ENCODE peak calls at places on chromosomes 3 and 15, in four cellular contexts. One of them, this sample, is unnamed.

GRCh38 chr15:77187751-77188464 is 117.0 kb upstream of the TSPAN3 start:
- DNase-seq in foreskin fibroblast: peak
- DNase-seq in thoracic aorta: peak
- DNase-seq in cardiac muscle cell: peak
- DNase-seq in this sample: no peak

GRCh38 chr3:51099794-51100542 is 285.1 kb upstream of the MANF start:
- DNase-seq in foreskin fibroblast: peak
- DNase-seq in thoracic aorta: no peak
- DNase-seq in cardiac muscle cell: peak
- DNase-seq in this sample: no peak

GRCh38 chr3:30073622-30074021 is 532.8 kb upstream of the TGFBR2 start:
- DNase-seq in foreskin fibroblast: peak
- DNase-seq in thoracic aorta: no peak
- DNase-seq in cardiac muscle cell: peak
- DNase-seq in this sample: no peak

GRCh38 chr15:63189955-63190691 is 717 bp downstream of the RAB8B start:
- DNase-seq in foreskin fibroblast: no peak
- DNase-seq in thoracic aorta: no peak
- DNase-seq in cardiac muscle cell: no peak
- DNase-seq in this sample: no peak

GRCh38 chr3:170059447-170059846 is 21.7 kb downstream of the GPR160 start:
- DNase-seq in foreskin fibroblast: no peak
- DNase-seq in thoracic aorta: no peak
- DNase-seq in cardiac muscle cell: no peak
- DNase-seq in this sample: no peak

GRCh38 chr3:20546636-20547035 is 360.6 kb upstream of the SGO1 start:
- DNase-seq in foreskin fibroblast: no peak
- DNase-seq in thoracic aorta: no peak
- DNase-seq in cardiac muscle cell: no peak
- DNase-seq in this sample: no peak

GRCh38 chr15:28252831-28253230 is 69.1 kb downstream of the HERC2 start:
- DNase-seq in foreskin fibroblast: no peak
- DNase-seq in thoracic aorta: no peak
- DNase-seq in cardiac muscle cell: no peak
- DNase-seq in this sample: no peak

GRCh38 chr3:156787926-156788663 is 38.1 kb upstream of the LEKR1 start:
- DNase-seq in foreskin fibroblast: peak
- DNase-seq in thoracic aorta: no peak
- DNase-seq in cardiac muscle cell: peak
- DNase-seq in this sample: no peak

GRCh38 chr3:39558775-39559306 is 91.4 kb downstream of the MOBP start:
- DNase-seq in foreskin fibroblast: no peak
- DNase-seq in thoracic aorta: no peak
- DNase-seq in cardiac muscle cell: no peak
- DNase-seq in this sample: no peak

GRCh38 chr3:185131602-185132256 is 21.1 kb downstream of the C3orf70 start:
- DNase-seq in foreskin fibroblast: no peak
- DNase-seq in thoracic aorta: no peak
- DNase-seq in cardiac muscle cell: no peak
- DNase-seq in this sample: no peak

GRCh38 chr3:132083583-132084372 is 49.0 kb upstream of the CPNE4 start:
- DNase-seq in foreskin fibroblast: peak
- DNase-seq in thoracic aorta: no peak
- DNase-seq in cardiac muscle cell: peak
- DNase-seq in this sample: no peak

GRCh38 chr15:85311647-85312046 is 68.8 kb upstream of the AKAP13 start:
- DNase-seq in foreskin fibroblast: no peak
- DNase-seq in thoracic aorta: no peak
- DNase-seq in cardiac muscle cell: no peak
- DNase-seq in this sample: no peak

GRCh38 chr3:185549651-185550111 is 2.7 kb downstream of the LIPH start:
- DNase-seq in foreskin fibroblast: no peak
- DNase-seq in thoracic aorta: no peak
- DNase-seq in cardiac muscle cell: peak
- DNase-seq in this sample: no peak

GRCh38 chr3:128067481-128067880 is 15.2 kb downstream of the SEC61A1 start:
- DNase-seq in foreskin fibroblast: no peak
- DNase-seq in thoracic aorta: no peak
- DNase-seq in cardiac muscle cell: no peak
- DNase-seq in this sample: no peak

GRCh38 chr3:156005698-156006097 is 114.7 kb upstream of the KCNAB1 start:
- DNase-seq in foreskin fibroblast: no peak
- DNase-seq in thoracic aorta: no peak
- DNase-seq in cardiac muscle cell: no peak
- DNase-seq in this sample: no peak

GRCh38 chr15:90650117-90650955 is 66.8 kb upstream of the BLM start:
- DNase-seq in foreskin fibroblast: peak
- DNase-seq in thoracic aorta: no peak
- DNase-seq in cardiac muscle cell: peak
- DNase-seq in this sample: no peak

GRCh38 chr3:107124885-107125284 is 252.4 kb upstream of the CCDC54 start:
- DNase-seq in foreskin fibroblast: peak
- DNase-seq in thoracic aorta: no peak
- DNase-seq in cardiac muscle cell: peak
- DNase-seq in this sample: no peak

GRCh38 chr3:72342450-72342849 is 505.8 kb downstream of the SHQ1 start:
- DNase-seq in foreskin fibroblast: no peak
- DNase-seq in thoracic aorta: no peak
- DNase-seq in cardiac muscle cell: no peak
- DNase-seq in this sample: peak

DNA sequence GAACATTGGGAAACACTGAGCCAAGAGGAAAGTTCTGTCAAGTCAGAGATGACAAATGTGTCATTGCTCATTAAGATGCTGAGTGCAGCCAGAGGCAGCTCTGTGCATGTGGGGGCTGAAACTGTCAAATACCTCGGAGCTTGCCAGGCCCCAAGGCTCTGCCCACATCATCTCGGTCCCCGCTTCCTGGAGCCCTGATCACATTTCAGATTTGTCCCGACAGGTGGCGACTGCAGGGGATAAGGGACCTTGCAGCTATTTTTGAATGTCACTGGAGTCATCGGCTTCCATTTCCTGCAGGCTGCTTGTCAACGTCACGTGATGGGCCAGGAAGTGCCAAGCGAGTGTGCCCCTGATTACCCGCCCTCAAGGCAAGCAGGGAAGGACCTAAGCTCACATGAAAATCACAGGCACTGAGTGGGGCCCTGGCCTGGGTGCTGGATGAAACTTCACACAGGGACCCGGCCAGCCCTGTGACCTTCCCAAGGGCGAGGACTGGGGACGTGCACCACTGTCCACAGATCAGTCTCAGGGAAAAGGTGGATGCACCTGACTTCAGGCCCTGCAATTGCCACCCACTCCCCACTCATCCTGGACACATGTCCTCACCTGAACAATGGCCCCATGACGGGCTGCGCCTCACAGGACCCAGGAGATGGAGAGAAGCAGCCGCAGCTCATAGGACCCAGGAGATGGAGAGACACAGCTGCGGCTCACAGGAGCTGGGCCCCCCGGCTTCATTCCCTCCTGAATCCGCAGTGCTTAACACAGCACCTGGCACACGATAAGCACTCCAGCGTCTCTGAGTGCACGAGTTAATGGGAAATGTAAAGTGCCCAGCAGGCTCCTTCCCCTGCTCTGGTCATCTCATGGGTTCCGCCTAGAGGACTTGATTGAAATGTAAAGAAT is 73.4 kb downstream of the NUP210 start:
- DNase-seq in foreskin fibroblast: no peak
- DNase-seq in thoracic aorta: no peak
- DNase-seq in cardiac muscle cell: no peak
- DNase-seq in this sample: no peak
- H3K4me3 ChIP-seq in foreskin fibroblast: no peak
- H3K4me3 ChIP-seq in thoracic aorta: no peak
- H3K4me3 ChIP-seq in cardiac muscle cell: no peak
- H3K4me3 ChIP-seq in this sample: no peak

GRCh38 chr3:10189557-10190374 is 25.0 kb downstream of the IRAK2 start:
- DNase-seq in foreskin fibroblast: peak
- DNase-seq in thoracic aorta: peak
- DNase-seq in cardiac muscle cell: peak
- DNase-seq in this sample: peak

GRCh38 chr3:10187944-10188343 is 23.2 kb downstream of the IRAK2 start:
- DNase-seq in foreskin fibroblast: no peak
- DNase-seq in thoracic aorta: no peak
- DNase-seq in cardiac muscle cell: no peak
- DNase-seq in this sample: no peak

GRCh38 chr3:10185804-10186762 is 21.4 kb downstream of the IRAK2 start:
- DNase-seq in foreskin fibroblast: no peak
- DNase-seq in thoracic aorta: no peak
- DNase-seq in cardiac muscle cell: peak
- DNase-seq in this sample: no peak

GRCh38 chr3:10187295-10187876 is 22.7 kb downstream of the IRAK2 start:
- DNase-seq in foreskin fibroblast: no peak
- DNase-seq in thoracic aorta: no peak
- DNase-seq in cardiac muscle cell: no peak
- DNase-seq in this sample: no peak

GRCh38 chr3:10188798-10189556 is 24.3 kb downstream of the IRAK2 start:
- DNase-seq in foreskin fibroblast: no peak
- DNase-seq in thoracic aorta: no peak
- DNase-seq in cardiac muscle cell: no peak
- DNase-seq in this sample: no peak
- H3K4me3 ChIP-seq in foreskin fibroblast: no peak
- H3K4me3 ChIP-seq in thoracic aorta: peak
- H3K4me3 ChIP-seq in cardiac muscle cell: no peak
- H3K4me3 ChIP-seq in this sample: no peak

GRCh38 chr3:81492048-81492447 is 269.4 kb downstream of the GBE1 start:
- DNase-seq in foreskin fibroblast: peak
- DNase-seq in thoracic aorta: no peak
- DNase-seq in cardiac muscle cell: peak
- DNase-seq in this sample: no peak
- H3K4me3 ChIP-seq in foreskin fibroblast: no peak
- H3K4me3 ChIP-seq in thoracic aorta: peak
- H3K4me3 ChIP-seq in cardiac muscle cell: no peak
- H3K4me3 ChIP-seq in this sample: no peak

DNA sequence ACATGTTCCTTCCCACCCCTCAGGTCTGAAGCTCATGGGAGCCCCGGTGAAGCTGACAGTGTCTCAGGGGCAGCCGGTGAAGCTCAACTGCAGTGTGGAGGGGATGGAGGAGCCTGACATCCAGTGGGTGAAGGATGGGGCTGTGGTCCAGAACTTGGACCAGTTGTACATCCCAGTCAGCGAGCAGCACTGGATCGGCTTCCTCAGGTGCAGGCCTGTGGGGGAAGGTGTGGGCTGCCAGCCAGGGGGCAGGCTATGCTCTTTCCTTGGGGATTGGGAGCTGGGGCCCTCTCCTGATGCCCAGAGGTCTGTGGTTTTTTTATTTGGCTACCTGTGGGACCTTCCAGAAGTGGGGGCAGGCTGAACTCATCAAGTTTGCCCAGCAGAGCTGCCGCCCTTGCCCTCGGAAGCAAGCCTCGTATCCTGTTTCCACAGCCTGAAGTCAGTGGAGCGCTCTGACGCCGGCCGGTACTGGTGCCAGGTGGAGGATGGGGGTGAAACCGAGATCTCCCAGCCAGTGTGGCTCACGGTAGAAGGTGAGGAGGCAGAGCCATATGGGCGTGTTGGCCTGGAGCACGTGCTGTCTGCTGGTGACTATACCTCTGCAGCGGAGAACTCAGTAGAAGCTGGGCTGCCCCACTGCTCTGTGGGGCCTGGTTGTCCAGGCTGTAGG is 2.2 kb downstream of the TYRO3 start:
- DNase-seq in foreskin fibroblast: no peak
- DNase-seq in thoracic aorta: no peak
- DNase-seq in cardiac muscle cell: no peak
- DNase-seq in this sample: no peak
- H3K4me3 ChIP-seq in foreskin fibroblast: no peak
- H3K4me3 ChIP-seq in thoracic aorta: no peak
- H3K4me3 ChIP-seq in cardiac muscle cell: no peak
- H3K4me3 ChIP-seq in this sample: no peak

DNA sequence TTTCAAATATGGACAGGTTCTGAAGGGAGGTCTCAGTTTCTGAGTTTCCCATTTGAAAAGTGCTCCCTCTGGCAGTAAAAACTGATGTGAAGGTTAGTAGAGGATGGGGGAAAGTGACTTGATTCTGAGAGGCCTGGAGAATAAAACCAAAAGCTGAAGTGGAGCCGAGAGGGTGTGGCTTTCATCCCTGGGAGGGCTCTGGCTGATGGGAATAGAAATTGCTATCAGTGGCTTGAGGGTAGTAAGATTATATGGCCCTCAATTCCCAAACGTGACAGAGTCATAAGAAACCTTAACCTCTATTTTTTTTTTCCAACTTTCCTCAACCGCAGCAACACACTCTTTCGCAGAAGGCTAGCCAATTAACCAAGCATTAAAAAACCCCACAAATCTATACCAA is 185.9 kb downstream of the MEIS2 start:
- DNase-seq in foreskin fibroblast: no peak
- DNase-seq in thoracic aorta: no peak
- DNase-seq in cardiac muscle cell: peak
- DNase-seq in this sample: no peak
- H3K4me3 ChIP-seq in foreskin fibroblast: no peak
- H3K4me3 ChIP-seq in thoracic aorta: no peak
- H3K4me3 ChIP-seq in cardiac muscle cell: no peak
- H3K4me3 ChIP-seq in this sample: no peak

GRCh38 chr3:5096368-5096767 is 25.7 kb upstream of the ARL8B start:
- DNase-seq in foreskin fibroblast: no peak
- DNase-seq in thoracic aorta: no peak
- DNase-seq in cardiac muscle cell: peak
- DNase-seq in this sample: no peak
- H3K4me3 ChIP-seq in foreskin fibroblast: no peak
- H3K4me3 ChIP-seq in thoracic aorta: peak
- H3K4me3 ChIP-seq in cardiac muscle cell: no peak
- H3K4me3 ChIP-seq in this sample: peak

GRCh38 chr15:26083457-26084350 is 220.6 kb upstream of the ATP10A start:
- DNase-seq in foreskin fibroblast: no peak
- DNase-seq in thoracic aorta: no peak
- DNase-seq in cardiac muscle cell: no peak
- DNase-seq in this sample: no peak

GRCh38 chr15:26091184-26091583 is 228.1 kb upstream of the ATP10A start:
- DNase-seq in foreskin fibroblast: no peak
- DNase-seq in thoracic aorta: no peak
- DNase-seq in cardiac muscle cell: no peak
- DNase-seq in this sample: no peak

GRCh38 chr15:26087395-26087794 is 224.3 kb upstream of the ATP10A start:
- DNase-seq in foreskin fibroblast: peak
- DNase-seq in thoracic aorta: no peak
- DNase-seq in cardiac muscle cell: no peak
- DNase-seq in this sample: no peak

GRCh38 chr15:26082833-26083174 is 219.7 kb upstream of the ATP10A start:
- DNase-seq in foreskin fibroblast: no peak
- DNase-seq in thoracic aorta: no peak
- DNase-seq in cardiac muscle cell: no peak
- DNase-seq in this sample: no peak

DNA sequence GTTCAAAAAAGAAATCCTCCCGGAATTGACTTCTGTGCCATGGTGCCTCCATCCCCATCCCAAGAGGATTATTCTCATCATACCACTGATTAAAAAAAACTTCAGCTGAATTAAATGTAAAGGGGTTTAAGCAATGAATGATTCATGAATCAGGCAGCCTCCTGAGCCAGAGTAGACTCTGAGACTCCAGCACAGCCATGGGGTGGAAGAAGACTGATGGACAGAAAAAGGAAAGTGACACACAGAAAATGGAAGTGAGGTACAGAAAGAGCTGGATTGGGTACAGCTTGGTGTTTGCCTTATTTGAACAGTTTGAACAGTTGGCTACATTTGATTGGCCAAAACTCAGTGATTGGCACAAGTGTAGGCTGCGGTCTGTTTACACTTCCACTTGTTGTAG is 224.8 kb upstream of the ATP10A start:
- DNase-seq in foreskin fibroblast: no peak
- DNase-seq in thoracic aorta: no peak
- DNase-seq in cardiac muscle cell: no peak
- DNase-seq in this sample: no peak
- H3K4me3 ChIP-seq in foreskin fibroblast: no peak
- H3K4me3 ChIP-seq in thoracic aorta: no peak
- H3K4me3 ChIP-seq in cardiac muscle cell: no peak
- H3K4me3 ChIP-seq in this sample: no peak